ENCODE peak calls at places on chromosomes 2 and 18, in five cellular contexts. T is EL, U is GM23248, V is activated T-cell treated with anti-CD3 and anti-CD28 coated beads for 1 hour, M is ovary. Y is an unnamed sample.

GRCh38 chr2:208573559-208573958 is 167.0 kb downstream of the PTH2R start:
- DNase-seq in V (no peak), T (no peak), U (no peak), M (no peak), Y (no peak)

GRCh38 chr2:205366336-205367060 is 315.8 kb upstream of the NRP2 start:
- DNase-seq in T (no peak), U (no peak), M (no peak), V (no peak), Y (peak)

GRCh38 chr2:66228128-66228547 is 206.8 kb upstream of the MEIS1 start:
- DNase-seq in V (no peak), M (no peak), T (no peak), U (no peak), Y (no peak)

GRCh38 chr18:35938158-35938557 is 34.3 kb upstream of the RMP24 start:
- DNase-seq in M (no peak), V (no peak), U (peak), T (no peak), Y (no peak)

GRCh38 chr2:45274190-45274926 is 265.1 kb upstream of the SIX2 start:
- DNase-seq in M (no peak), V (no peak), T (no peak), U (no peak), Y (no peak)

GRCh38 chr2:79223539-79223938 is 64.0 kb upstream of the REG3A start:
- DNase-seq in M (no peak), U (no peak), V (no peak), T (no peak), Y (no peak)

GRCh38 chr18:62436636-62437519 is 85.9 kb upstream of the ZCCHC2 start:
- DNase-seq in V (no peak), U (peak), T (peak), M (peak), Y (no peak)

GRCh38 chr2:120985174-120985996 is 249.7 kb downstream of the GLI2 start:
- DNase-seq in V (no peak), M (no peak), U (no peak), T (no peak), Y (no peak)

GRCh38 chr2:240182476-240182875 is 42.0 kb upstream of the OTOS start:
- DNase-seq in U (no peak), V (no peak), M (no peak), T (no peak), Y (no peak)

GRCh38 chr2:58715344-58715743 is 474.2 kb upstream of the FANCL start:
- DNase-seq in T (no peak), V (no peak), U (no peak), M (no peak), Y (no peak)

GRCh38 chr2:240795468-240795867 is 24.6 kb downstream of the KIF1A start:
- DNase-seq in V (no peak), U (no peak), M (no peak), T (no peak), Y (no peak)

GRCh38 chr2:98702127-98702802 is 28.7 kb downstream of the MGAT4A start:
- DNase-seq in T (peak), V (no peak), M (peak), U (no peak), Y (peak)

GRCh38 chr2:25614711-25615110 is 58.7 kb downstream of the DTNB start:
- DNase-seq in U (no peak), T (no peak), M (no peak), V (no peak), Y (no peak)

GRCh38 chr2:38233231-38233983 is 143.7 kb downstream of the ATL2 start:
- DNase-seq in U (peak), V (no peak), M (no peak), T (peak), Y (no peak)

GRCh38 chr2:148221926-148222325 is 201.0 kb downstream of the MBD5 start:
- DNase-seq in M (no peak), U (no peak), T (no peak), V (no peak), Y (no peak)

GRCh38 chr2:149561309-149561926 is 26.2 kb downstream of the MMADHC start:
- DNase-seq in U (peak), V (no peak), M (no peak), T (peak), Y (peak)

GRCh38 chr18:52766002-52766540 is 426.1 kb downstream of the DCC start:
- DNase-seq in U (no peak), M (no peak), V (no peak), T (no peak), Y (no peak)

GRCh38 chr2:18924905-18925691 is 335.7 kb upstream of the NT5C1B start:
- DNase-seq in M (no peak), V (no peak), T (peak), U (peak), Y (no peak)

GRCh38 chr2:199223791-199224190 is 233.9 kb downstream of the SATB2 start:
- DNase-seq in T (peak), M (no peak), U (peak), V (no peak), Y (no peak)

GRCh38 chr2:42372801-42373200 is 11.8 kb upstream of the COX7A2L start:
- DNase-seq in T (no peak), V (no peak), M (no peak), U (no peak), Y (no peak)

GRCh38 chr18:3451989-3452749 is 2.2 kb downstream of the TGIF1 start:
- DNase-seq in V (peak), U (peak), T (peak), M (peak), Y (peak)